ENCODE peak calls at places on chromosomes 5 and 9, in five cellular contexts. W is CD8-positive, alpha-beta memory T cell; X is GM06990; Q is choroid plexus epithelial cell; E is mesenchymal stem cell. C is an unnamed sample.

GRCh38 chr9:36956908-36957307 is 77.2 kb downstream of the PAX5 start:
- DNase-seq in Q (no peak), E (no peak), X (no peak), W (no peak), C (peak; percentile 29)

GRCh38 chr5:94374336-94374735 is 244.1 kb downstream of the KIAA0825 start:
- DNase-seq in Q (no peak), W (no peak), X (no peak), E (no peak), C (no peak)

GRCh38 chr5:149803641-149804468 is 73.7 kb downstream of the PPARGC1B start:
- DNase-seq in E (peak; percentile 46), X (no peak), W (no peak), Q (peak; percentile 91), C (no peak)

GRCh38 chr9:36450110-36450732 is 50.2 kb upstream of the RNF38 start:
- DNase-seq in E (peak; percentile 64), X (no peak), Q (peak; percentile 73), W (no peak), C (no peak)

GRCh38 chr9:3736186-3736585 is 210.4 kb upstream of the RFX3 start:
- DNase-seq in Q (peak; percentile 58), X (no peak), W (no peak), E (peak; percentile 78), C (no peak)

GRCh38 chr9:82456621-82457020 is 468.0 kb downstream of the SPATA31D1 start:
- DNase-seq in W (no peak), X (no peak), Q (peak; percentile 47), E (peak; percentile 38), C (no peak)

GRCh38 chr9:134556531-134557068 is 85.0 kb upstream of the COL5A1 start:
- DNase-seq in Q (peak; percentile 66), E (peak; percentile 85), X (no peak), W (no peak), C (peak; percentile 56)

GRCh38 chr9:91803143-91803940 is 146.7 kb downstream of the ROR2 start:
- DNase-seq in X (no peak), W (no peak), Q (peak; percentile 79), E (peak; percentile 75), C (peak; percentile 28)

GRCh38 chr9:93898026-93898425 is 57.1 kb downstream of the BARX1 start:
- DNase-seq in W (no peak), E (no peak), X (no peak), Q (no peak), C (no peak)

GRCh38 chr5:117800261-117800660 is 1188.1 kb downstream of the DTWD2 start:
- DNase-seq in X (no peak), W (no peak), E (peak; percentile 30), Q (peak; percentile 54), C (no peak)

GRCh38 chr5:170861855-170862766 is at the start of gene RANBP17:
- DNase-seq in X (peak; percentile 70), Q (peak; percentile 88), E (peak; percentile 82), W (no peak), C (peak; percentile 60)

GRCh38 chr5:113562828-113563400 is 49.4 kb downstream of the YTHDC2 start:
- DNase-seq in E (no peak), X (no peak), Q (no peak), W (no peak), C (no peak)

GRCh38 chr5:89346573-89346972 is 463.6 kb upstream of the MEF2C start:
- DNase-seq in X (no peak), Q (no peak), W (no peak), E (peak; percentile 32), C (no peak)

GRCh38 chr5:67182406-67182805 is 14.2 kb downstream of the CD180 start:
- DNase-seq in E (peak; percentile 76), W (no peak), X (no peak), Q (peak; percentile 94), C (peak; percentile 80)

GRCh38 chr9:108972626-108973209 is 38.5 kb downstream of the ABITRAM start:
- DNase-seq in W (no peak), X (no peak), E (no peak), Q (peak; percentile 72), C (no peak)

GRCh38 chr5:132334812-132335211 is 34.7 kb upstream of the SLC22A5 start:
- DNase-seq in X (no peak), W (no peak), Q (no peak), E (peak; percentile 18), C (no peak)

GRCh38 chr9:20066120-20066519 is 277.3 kb upstream of the SLC24A2 start:
- DNase-seq in W (no peak), E (no peak), Q (no peak), X (no peak), C (no peak)

GRCh38 chr5:36444582-36444999 is 142.9 kb upstream of the RANBP3L start:
- DNase-seq in E (no peak), X (no peak), W (no peak), Q (no peak), C (no peak)

GRCh38 chr5:80246995-80247729 is 8.7 kb downstream of the SERINC5 start:
- DNase-seq in W (no peak), X (peak; percentile 4), E (peak; percentile 89), Q (peak; percentile 97), C (no peak)

GRCh38 chr5:90890183-90890582 is 331.6 kb downstream of the ADGRV1 start:
- DNase-seq in Q (no peak), X (no peak), W (no peak), E (no peak), C (no peak)
- H3K4me3 ChIP-seq in Q (no peak overlapping the region), X (no peak overlapping the region), W (no peak overlapping the region), E (no peak overlapping the region), C (no peak overlapping the region)

GRCh38 chr5:142826741-142827492 is 56.7 kb downstream of the ARHGAP26 start:
- DNase-seq in Q (peak; percentile 77), E (no peak), X (no peak), W (peak; percentile 12), C (no peak)
- H3K4me3 ChIP-seq in Q (no peak overlapping the region), E (no peak overlapping the region), X (no peak overlapping the region), W (no peak overlapping the region), C (no peak overlapping the region)

GRCh38 chr5:33938507-33938796 is 2.3 kb downstream of the RXFP3 start:
- DNase-seq in W (no peak), E (no peak), X (no peak), Q (no peak), C (no peak)
- H3K4me3 ChIP-seq in W (no peak overlapping the region), E (no peak overlapping the region), X (no peak overlapping the region), Q (no peak overlapping the region), C (no peak overlapping the region)

DNA sequence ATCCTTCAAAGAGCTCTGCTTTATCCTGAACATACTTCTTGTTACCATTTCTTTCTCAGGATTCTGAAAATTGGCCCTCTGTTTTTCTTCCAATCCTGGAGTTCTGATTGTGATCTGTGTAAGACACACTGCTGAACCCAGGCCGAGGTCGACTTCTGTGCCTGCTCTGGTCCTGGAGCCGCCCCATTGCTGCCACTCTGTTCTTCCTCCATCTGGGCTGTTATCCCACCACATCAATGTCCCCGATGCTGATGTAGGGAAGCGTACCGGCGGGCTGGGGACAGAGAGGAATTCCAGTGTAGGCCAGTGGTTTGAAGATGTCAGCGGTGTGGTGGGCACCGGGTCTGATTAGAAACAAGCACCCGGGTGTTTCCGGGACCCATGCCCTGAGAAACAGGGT is 102.5 kb downstream of the LIFR start:
- DNase-seq in E (no peak), X (no peak), W (no peak), Q (no peak), C (no peak)
- H3K4me3 ChIP-seq in E (no peak overlapping the region), X (no peak overlapping the region), W (peak overlapping the region; percentile 1), Q (no peak overlapping the region), C (no peak overlapping the region)

DNA sequence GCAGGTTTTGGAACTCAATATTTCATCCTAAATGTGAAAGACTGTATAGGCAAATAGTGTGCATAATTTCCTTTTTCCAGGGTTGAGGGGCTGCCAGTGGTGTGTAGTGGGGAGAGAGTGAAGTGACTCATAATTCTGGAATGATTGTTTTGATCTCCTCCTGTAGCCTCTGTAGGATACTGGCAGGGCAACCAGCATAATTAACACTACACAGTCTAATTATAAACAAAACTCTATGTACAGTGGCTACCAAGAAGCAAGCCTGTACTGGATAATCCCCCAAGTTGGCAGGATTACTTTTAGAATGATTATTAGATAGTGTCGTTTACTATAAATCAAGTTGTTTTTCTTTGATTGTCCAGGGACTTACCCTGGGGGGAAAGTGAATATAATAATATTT is 32.2 kb downstream of the LNPEP start:
- DNase-seq in Q (peak; percentile 71), W (no peak), E (peak; percentile 69), X (no peak), C (no peak)
- H3K4me3 ChIP-seq in Q (no peak overlapping the region), W (no peak overlapping the region), E (no peak overlapping the region), X (no peak overlapping the region), C (no peak overlapping the region)

C was measured in suprapubic skin.